ENCODE peak calls at places on chromosome 5, in nine cellular contexts. A, N, F, Y, U, G, B, Q and S are unnamed samples.

GRCh38 chr5:53480474-53481353 is at the start of gene FST:
- DNase-seq in G (peak; percentile 22), Q (peak; percentile 36), A (peak; percentile 41), F (peak; percentile 25), B (no peak), Y (no peak), N (peak; percentile 57), U (no peak), S (peak; percentile 44)

GRCh38 chr5:137254153-137254552 is 245.0 kb downstream of the SPOCK1 start:
- DNase-seq in U (peak; percentile 40), N (no peak), B (no peak), Q (peak; percentile 19), Y (no peak), F (no peak), G (peak; percentile 54), A (no peak), S (no peak)

GRCh38 chr5:80864706-80865435 is 95.3 kb upstream of the RASGRF2 start:
- DNase-seq in G (no peak), A (no peak), Y (no peak), B (no peak), F (no peak), N (no peak), Q (no peak), U (no peak), S (no peak)

GRCh38 chr5:73204733-73205132 is 31.7 kb downstream of the TMEM174 start:
- DNase-seq in N (no peak), Y (no peak), U (no peak), B (no peak), A (no peak), Q (no peak), G (no peak), F (no peak), S (no peak)

GRCh38 chr5:178793156-178793555 is 62.7 kb upstream of the ZNF354A start:
- DNase-seq in G (peak; percentile 28), Q (no peak), Y (no peak), A (no peak), U (no peak), B (no peak), F (peak; percentile 52), N (no peak), S (peak; percentile 34)

GRCh38 chr5:172715931-172716682 is 54.9 kb downstream of the DUSP1 start:
- DNase-seq in G (no peak), U (no peak), Q (no peak), A (no peak), F (no peak), N (peak; percentile 63), B (no peak), Y (no peak), S (no peak)

GRCh38 chr5:124103671-124104070 is 591.7 kb downstream of the CSNK1G3 start:
- DNase-seq in Q (peak; percentile 3), Y (no peak), A (no peak), B (no peak), N (no peak), F (no peak), G (no peak), U (no peak), S (no peak)

GRCh38 chr5:6419340-6419852 is 29.3 kb upstream of the UBE2QL1 start:
- DNase-seq in A (peak; percentile 89), F (no peak), B (no peak), G (no peak), Y (no peak), N (no peak), U (no peak), Q (no peak), S (no peak)

GRCh38 chr5:175617447-175617846 is 40.4 kb upstream of the HRH2 start:
- DNase-seq in F (no peak), U (no peak), B (no peak), Y (no peak), G (no peak), Q (no peak), N (no peak), A (no peak), S (no peak)

GRCh38 chr5:175620527-175620926 is 37.3 kb upstream of the HRH2 start:
- DNase-seq in Q (no peak), N (no peak), Y (no peak), F (no peak), A (no peak), G (no peak), U (no peak), B (no peak), S (no peak)

GRCh38 chr5:175614223-175614622 is 43.6 kb upstream of the HRH2 start:
- DNase-seq in N (no peak), Y (no peak), G (no peak), U (no peak), Q (no peak), F (no peak), B (no peak), A (no peak), S (no peak)

GRCh38 chr5:175610898-175611297 is 47.0 kb upstream of the HRH2 start:
- DNase-seq in B (no peak), N (no peak), A (no peak), G (no peak), F (no peak), Q (no peak), Y (no peak), U (no peak), S (no peak)

DNA sequence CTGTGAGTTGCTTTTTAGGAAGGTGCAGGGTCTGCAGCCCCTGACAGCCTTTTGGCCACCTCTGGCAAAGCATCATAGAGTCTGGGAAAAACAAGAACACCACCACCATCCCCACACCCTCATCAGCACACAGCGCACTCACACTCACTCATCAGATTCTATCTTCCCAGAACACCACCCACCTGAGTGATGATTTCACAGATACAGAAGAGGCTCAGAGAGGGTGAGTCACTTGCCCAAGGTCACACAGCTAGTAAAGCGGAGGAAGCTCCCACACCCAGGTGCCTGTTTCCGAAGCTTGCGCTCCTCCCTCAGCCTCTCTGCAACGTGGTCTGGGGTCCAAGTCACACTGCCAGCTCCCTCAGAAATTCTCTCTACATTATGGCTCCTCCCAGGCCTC is 41.8 kb upstream of the HRH2 start:
- DNase-seq in Q (no peak), G (no peak), B (no peak), N (no peak), Y (no peak), U (no peak), A (no peak), F (no peak), S (no peak)
- TF ChIP-seq POLR2A in Q (no peak), G (no peak), B (no peak), N (no peak), Y (no peak), U (no peak), A (no peak), F (no peak), S (no peak)

DNA sequence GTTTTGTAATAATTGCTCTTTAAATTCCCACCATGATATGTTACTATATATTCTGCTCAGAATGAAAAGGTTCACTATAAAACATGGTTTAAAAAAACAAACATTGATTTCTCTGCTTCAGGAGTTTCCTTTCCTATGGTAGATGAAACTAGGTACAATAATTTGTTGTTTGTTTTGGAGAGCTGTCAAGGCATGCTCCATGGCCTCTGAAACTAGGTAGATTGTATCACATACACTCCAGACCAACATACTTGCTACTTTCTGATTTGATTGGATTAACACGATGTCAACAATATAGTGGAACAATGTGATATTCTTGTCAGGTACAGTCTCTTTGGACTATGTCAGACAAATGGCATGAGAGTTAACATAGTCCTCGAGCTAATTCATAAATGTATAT is 452.7 kb upstream of the CDH9 start:
- DNase-seq in Y (no peak), F (no peak), Q (no peak), B (no peak), N (no peak), A (no peak), U (no peak), G (no peak), S (no peak)
- TF ChIP-seq POLR2A in Y (no peak), F (no peak), Q (no peak), B (no peak), N (no peak), A (no peak), U (no peak), G (no peak), S (no peak)

GRCh38 chr5:143390941-143391340 is 12.5 kb downstream of the NR3C1 start:
- DNase-seq in G (no peak), A (no peak), F (no peak), Q (no peak), B (no peak), N (no peak), Y (no peak), U (no peak), S (no peak)

GRCh38 chr5:143390258-143390657 is 13.2 kb downstream of the NR3C1 start:
- DNase-seq in Q (no peak), N (no peak), U (no peak), Y (no peak), B (no peak), G (no peak), F (no peak), A (no peak), S (no peak)

GRCh38 chr5:143383988-143384387 is 19.5 kb downstream of the NR3C1 start:
- DNase-seq in G (no peak), B (no peak), Q (no peak), U (no peak), A (no peak), F (no peak), N (no peak), Y (no peak), S (no peak)

GRCh38 chr5:143386725-143387124 is 16.8 kb downstream of the NR3C1 start:
- DNase-seq in G (no peak), Q (peak; percentile 70), N (no peak), A (no peak), Y (no peak), U (no peak), B (no peak), F (no peak), S (no peak)

DNA sequence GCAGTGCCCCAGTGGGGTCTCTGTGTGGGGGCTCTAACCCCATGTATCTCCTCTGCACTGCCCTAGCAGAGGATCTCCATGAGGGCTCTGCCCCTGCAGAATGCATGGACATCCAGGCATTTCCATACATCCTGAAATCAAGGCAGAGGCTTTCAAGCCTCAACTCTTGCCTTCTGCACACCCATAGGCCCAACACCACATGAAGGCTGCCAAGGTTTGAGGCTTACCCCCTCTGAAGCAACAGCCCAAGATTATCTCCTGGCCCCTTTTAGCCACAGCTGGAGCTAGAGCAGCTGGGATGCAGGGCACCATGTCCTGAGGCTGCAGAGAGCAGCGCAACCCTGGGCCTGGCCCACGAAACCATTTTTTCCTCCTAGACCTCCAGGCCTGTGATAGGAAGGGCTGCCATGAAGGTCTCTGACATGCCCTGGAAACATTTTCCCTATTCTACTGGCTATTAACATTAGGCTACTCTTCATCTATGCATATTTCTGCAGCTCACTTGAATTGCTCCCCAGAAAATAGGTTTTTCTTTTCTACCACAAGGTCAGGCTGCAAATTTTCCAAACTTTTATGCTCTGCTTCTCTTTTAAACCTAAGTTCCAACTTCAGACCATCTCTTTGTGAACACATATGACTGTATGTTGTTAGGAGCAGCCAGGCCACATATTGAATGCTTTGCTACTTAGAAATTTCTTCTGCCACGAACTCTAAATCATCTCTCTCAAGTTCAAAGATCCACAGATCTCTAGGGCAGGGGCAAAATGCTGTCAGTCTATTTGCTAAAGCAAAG is 18.4 kb downstream of the NR3C1 start:
- DNase-seq in F (no peak), B (no peak), G (no peak), Q (no peak), U (no peak), Y (no peak), A (no peak), N (no peak), S (peak; percentile 15)
- TF ChIP-seq POLR2A in F (no peak), B (no peak), G (no peak), Q (no peak), U (no peak), Y (peak; percentile 49), A (no peak), N (no peak), S (no peak)

GRCh38 chr5:378301-378891 is 56.9 kb downstream of the AHRR start:
- DNase-seq in B (no peak), U (peak; percentile 7), N (no peak), Q (peak; percentile 88), G (no peak), F (no peak), A (peak; percentile 13), Y (no peak), S (no peak)

GRCh38 chr5:376951-377325 is 55.4 kb downstream of the AHRR start:
- DNase-seq in Y (no peak), U (no peak), Q (no peak), A (no peak), G (no peak), B (no peak), N (no peak), F (no peak), S (no peak)

GRCh38 chr5:378976-379742 is 57.6 kb downstream of the AHRR start:
- DNase-seq in G (peak; percentile 10), F (no peak), A (no peak), B (no peak), Y (no peak), Q (peak; percentile 89), U (no peak), N (peak; percentile 19), S (no peak)

GRCh38 chr5:375921-376871 is 54.7 kb downstream of the AHRR start:
- DNase-seq in B (no peak), G (peak; percentile 16), A (no peak), N (peak; percentile 58), U (peak; percentile 12), F (peak; percentile 21), Y (no peak), Q (no peak), S (no peak)

DNA sequence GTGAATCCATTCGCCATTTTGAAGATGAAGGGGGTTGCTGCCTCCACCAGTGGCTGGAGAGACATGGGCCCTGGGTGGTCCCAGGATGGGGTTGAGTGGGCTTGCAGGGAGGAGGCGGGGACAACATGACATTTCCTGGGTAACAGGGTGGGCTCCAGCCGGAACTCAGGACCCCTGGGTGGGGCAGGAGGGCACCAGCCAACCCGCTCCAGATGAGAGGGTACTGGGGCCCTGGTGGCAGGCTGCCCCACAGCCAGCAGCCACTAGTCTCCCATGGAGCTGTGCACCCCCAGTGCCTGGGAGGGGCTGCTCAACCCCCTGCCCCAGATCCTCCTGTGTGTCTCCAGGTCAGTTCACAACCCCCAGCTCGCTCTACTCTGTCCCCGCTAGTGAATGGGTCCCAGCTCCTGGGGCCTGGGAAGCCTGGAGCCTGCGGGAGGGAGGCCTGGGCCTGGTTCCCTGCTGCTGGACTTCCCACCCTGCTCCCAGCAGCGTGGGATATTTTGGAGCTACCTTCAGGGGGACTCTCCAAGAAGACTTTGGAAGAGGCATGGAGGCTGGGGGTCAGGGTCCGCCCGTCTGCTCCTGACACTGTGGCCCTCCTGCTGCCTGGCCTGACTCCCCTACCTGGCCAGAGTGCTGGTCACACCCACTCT is 55.9 kb downstream of the AHRR start:
- DNase-seq in Y (no peak), F (no peak), Q (no peak), U (peak; percentile 9), N (peak; percentile 48), B (no peak), G (peak; percentile 12), A (no peak), S (no peak)
- TF ChIP-seq POLR2A in Y (no peak), F (no peak), Q (no peak), U (no peak), N (no peak), B (no peak), G (no peak), A (no peak), S (no peak)